ENCODE peak calls at places on chromosomes 12 and 14, in nine cellular contexts. One of them, this sample, is unnamed.

GRCh38 chr12:25424186-25424854 is 128.8 kb downstream of the LMNTD1 start:
- DNase-seq in endothelial cell of umbilical vein: no peak
- DNase-seq in PC-9: no peak
- DNase-seq in neural progenitor cell: no peak
- DNase-seq in MM.1S: no peak
- DNase-seq in heart right ventricle: no peak
- DNase-seq in CD4-positive, CD25-positive, alpha-beta regulatory T cell: no peak
- DNase-seq in spleen: no peak
- DNase-seq in A673: no peak
- DNase-seq in this sample: no peak

GRCh38 chr12:78375461-78375860 is 489.1 kb upstream of the SYT1 start:
- DNase-seq in spleen: no peak
- DNase-seq in neural progenitor cell: no peak
- DNase-seq in endothelial cell of umbilical vein: no peak
- DNase-seq in PC-9: no peak
- DNase-seq in MM.1S: no peak
- DNase-seq in CD4-positive, CD25-positive, alpha-beta regulatory T cell: no peak
- DNase-seq in A673: no peak
- DNase-seq in heart right ventricle: no peak
- DNase-seq in this sample: no peak

GRCh38 chr12:132398386-132398991 is 69.1 kb upstream of the GALNT9 start:
- DNase-seq in MM.1S: no peak
- DNase-seq in endothelial cell of umbilical vein: no peak
- DNase-seq in PC-9: no peak
- DNase-seq in spleen: peak; percentile 59
- DNase-seq in heart right ventricle: no peak
- DNase-seq in CD4-positive, CD25-positive, alpha-beta regulatory T cell: no peak
- DNase-seq in A673: no peak
- DNase-seq in neural progenitor cell: no peak
- DNase-seq in this sample: no peak

GRCh38 chr14:23068792-23069412 is 11.6 kb upstream of the CDH24 start:
- DNase-seq in MM.1S: peak; percentile 72
- DNase-seq in PC-9: peak; percentile 77
- DNase-seq in spleen: no peak
- DNase-seq in A673: peak; percentile 95
- DNase-seq in heart right ventricle: no peak
- DNase-seq in CD4-positive, CD25-positive, alpha-beta regulatory T cell: peak; percentile 89
- DNase-seq in endothelial cell of umbilical vein: peak; percentile 97
- DNase-seq in neural progenitor cell: peak; percentile 93
- DNase-seq in this sample: peak; percentile 86

GRCh38 chr12:3836641-3837040 is 36.6 kb downstream of the PARP11 start:
- DNase-seq in A673: no peak
- DNase-seq in spleen: no peak
- DNase-seq in neural progenitor cell: no peak
- DNase-seq in CD4-positive, CD25-positive, alpha-beta regulatory T cell: no peak
- DNase-seq in endothelial cell of umbilical vein: no peak
- DNase-seq in PC-9: no peak
- DNase-seq in MM.1S: no peak
- DNase-seq in heart right ventricle: no peak
- DNase-seq in this sample: no peak

GRCh38 chr12:88309546-88309945 is 167.4 kb downstream of the TMTC3 start:
- DNase-seq in spleen: no peak
- DNase-seq in PC-9: no peak
- DNase-seq in CD4-positive, CD25-positive, alpha-beta regulatory T cell: no peak
- DNase-seq in MM.1S: no peak
- DNase-seq in endothelial cell of umbilical vein: peak; percentile 76
- DNase-seq in heart right ventricle: no peak
- DNase-seq in A673: no peak
- DNase-seq in neural progenitor cell: no peak
- DNase-seq in this sample: peak; percentile 28

GRCh38 chr12:55955800-55956508 is 9.9 kb downstream of the PMEL start:
- DNase-seq in PC-9: peak; percentile 84
- DNase-seq in heart right ventricle: no peak
- DNase-seq in CD4-positive, CD25-positive, alpha-beta regulatory T cell: peak; percentile 72
- DNase-seq in MM.1S: no peak
- DNase-seq in endothelial cell of umbilical vein: peak; percentile 40
- DNase-seq in neural progenitor cell: no peak
- DNase-seq in A673: no peak
- DNase-seq in spleen: no peak
- DNase-seq in this sample: peak; percentile 67

GRCh38 chr14:70595443-70596185 is 4.8 kb downstream of the MED6 start:
- DNase-seq in PC-9: no peak
- DNase-seq in A673: no peak
- DNase-seq in MM.1S: no peak
- DNase-seq in heart right ventricle: no peak
- DNase-seq in neural progenitor cell: no peak
- DNase-seq in CD4-positive, CD25-positive, alpha-beta regulatory T cell: no peak
- DNase-seq in spleen: no peak
- DNase-seq in endothelial cell of umbilical vein: no peak
- DNase-seq in this sample: no peak

GRCh38 chr12:2640709-2641108 is 154.1 kb upstream of the FKBP4 start:
- DNase-seq in CD4-positive, CD25-positive, alpha-beta regulatory T cell: no peak
- DNase-seq in PC-9: no peak
- DNase-seq in A673: peak; percentile 19
- DNase-seq in endothelial cell of umbilical vein: peak; percentile 93
- DNase-seq in neural progenitor cell: peak; percentile 30
- DNase-seq in heart right ventricle: peak; percentile 41
- DNase-seq in MM.1S: no peak
- DNase-seq in spleen: peak; percentile 59
- DNase-seq in this sample: peak; percentile 96

DNA sequence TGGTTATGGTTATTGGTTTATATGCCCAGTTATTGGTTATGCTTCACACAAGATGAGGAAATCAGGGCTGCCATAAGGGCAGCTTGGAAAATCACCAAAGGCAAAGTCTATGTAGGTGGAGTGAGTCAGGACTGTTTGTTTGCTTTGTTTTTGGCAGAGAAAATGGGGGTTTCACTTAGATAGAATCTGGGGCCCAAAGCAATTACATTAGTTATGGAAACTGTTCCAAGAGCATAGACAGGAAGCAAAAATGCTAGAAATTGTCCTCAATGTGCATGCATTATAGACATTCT is 2.2 kb downstream of the VAMP1 start:
- DNase-seq in MM.1S: no peak
- DNase-seq in heart right ventricle: no peak
- DNase-seq in neural progenitor cell: no peak
- DNase-seq in A673: no peak
- DNase-seq in PC-9: no peak
- DNase-seq in CD4-positive, CD25-positive, alpha-beta regulatory T cell: no peak
- DNase-seq in spleen: no peak
- DNase-seq in endothelial cell of umbilical vein: no peak
- DNase-seq in this sample: no peak
- H3K36me3 ChIP-seq in MM.1S: no peaks in the 10 kb centered on the region
- H3K36me3 ChIP-seq in heart right ventricle: peaks cover 35% of the 10 kb centered on the region
- H3K36me3 ChIP-seq in neural progenitor cell: no peaks in the 10 kb centered on the region
- H3K36me3 ChIP-seq in A673: peaks cover 26% of the 10 kb centered on the region
- H3K36me3 ChIP-seq in PC-9: no peaks in the 10 kb centered on the region
- H3K36me3 ChIP-seq in CD4-positive, CD25-positive, alpha-beta regulatory T cell: peaks cover 22% of the 10 kb centered on the region
- H3K36me3 ChIP-seq in spleen: no peaks in the 10 kb centered on the region
- H3K36me3 ChIP-seq in endothelial cell of umbilical vein: no peaks in the 10 kb centered on the region
- H3K36me3 ChIP-seq in this sample: peaks cover 41% of the 10 kb centered on the region

GRCh38 chr12:48862691-48863090 is 3.0 kb downstream of the RND1 start:
- DNase-seq in PC-9: no peak
- DNase-seq in heart right ventricle: no peak
- DNase-seq in endothelial cell of umbilical vein: no peak
- DNase-seq in MM.1S: no peak
- DNase-seq in CD4-positive, CD25-positive, alpha-beta regulatory T cell: no peak
- DNase-seq in spleen: no peak
- DNase-seq in A673: no peak
- DNase-seq in neural progenitor cell: peak; percentile 50
- DNase-seq in this sample: no peak
- H3K36me3 ChIP-seq in PC-9: no peaks in the 10 kb centered on the region
- H3K36me3 ChIP-seq in heart right ventricle: no peaks in the 10 kb centered on the region
- H3K36me3 ChIP-seq in endothelial cell of umbilical vein: no peaks in the 10 kb centered on the region
- H3K36me3 ChIP-seq in MM.1S: no peaks in the 10 kb centered on the region
- H3K36me3 ChIP-seq in CD4-positive, CD25-positive, alpha-beta regulatory T cell: no peaks in the 10 kb centered on the region
- H3K36me3 ChIP-seq in spleen: no peaks in the 10 kb centered on the region
- H3K36me3 ChIP-seq in A673: no peaks in the 10 kb centered on the region
- H3K36me3 ChIP-seq in neural progenitor cell: no peaks in the 10 kb centered on the region
- H3K36me3 ChIP-seq in this sample: no peaks in the 10 kb centered on the region

GRCh38 chr14:95110178-95110577 is 47.2 kb downstream of the DICER1 start:
- DNase-seq in neural progenitor cell: no peak
- DNase-seq in spleen: no peak
- DNase-seq in A673: no peak
- DNase-seq in PC-9: no peak
- DNase-seq in MM.1S: no peak
- DNase-seq in CD4-positive, CD25-positive, alpha-beta regulatory T cell: no peak
- DNase-seq in heart right ventricle: no peak
- DNase-seq in endothelial cell of umbilical vein: no peak
- DNase-seq in this sample: no peak

GRCh38 chr14:95102678-95103039 is 54.7 kb downstream of the DICER1 start:
- DNase-seq in MM.1S: no peak
- DNase-seq in endothelial cell of umbilical vein: no peak
- DNase-seq in CD4-positive, CD25-positive, alpha-beta regulatory T cell: no peak
- DNase-seq in A673: peak; percentile 52
- DNase-seq in heart right ventricle: no peak
- DNase-seq in PC-9: no peak
- DNase-seq in spleen: no peak
- DNase-seq in neural progenitor cell: no peak
- DNase-seq in this sample: no peak

GRCh38 chr14:95107711-95108110 is 49.6 kb downstream of the DICER1 start:
- DNase-seq in heart right ventricle: no peak
- DNase-seq in MM.1S: no peak
- DNase-seq in neural progenitor cell: no peak
- DNase-seq in PC-9: no peak
- DNase-seq in spleen: no peak
- DNase-seq in endothelial cell of umbilical vein: no peak
- DNase-seq in A673: no peak
- DNase-seq in CD4-positive, CD25-positive, alpha-beta regulatory T cell: no peak
- DNase-seq in this sample: no peak

GRCh38 chr14:95104911-95105310 is 52.4 kb downstream of the DICER1 start:
- DNase-seq in neural progenitor cell: no peak
- DNase-seq in spleen: no peak
- DNase-seq in A673: no peak
- DNase-seq in endothelial cell of umbilical vein: no peak
- DNase-seq in heart right ventricle: no peak
- DNase-seq in MM.1S: no peak
- DNase-seq in CD4-positive, CD25-positive, alpha-beta regulatory T cell: no peak
- DNase-seq in PC-9: no peak
- DNase-seq in this sample: no peak

GRCh38 chr14:95106966-95107365 is 50.4 kb downstream of the DICER1 start:
- DNase-seq in MM.1S: no peak
- DNase-seq in A673: no peak
- DNase-seq in endothelial cell of umbilical vein: no peak
- DNase-seq in heart right ventricle: no peak
- DNase-seq in CD4-positive, CD25-positive, alpha-beta regulatory T cell: no peak
- DNase-seq in neural progenitor cell: no peak
- DNase-seq in spleen: no peak
- DNase-seq in PC-9: no peak
- DNase-seq in this sample: no peak
- H3K36me3 ChIP-seq in MM.1S: no peaks in the 10 kb centered on the region
- H3K36me3 ChIP-seq in A673: peaks cover 78% of the 10 kb centered on the region
- H3K36me3 ChIP-seq in endothelial cell of umbilical vein: peaks cover 29% of the 10 kb centered on the region
- H3K36me3 ChIP-seq in heart right ventricle: peaks cover 100% of the 10 kb centered on the region
- H3K36me3 ChIP-seq in CD4-positive, CD25-positive, alpha-beta regulatory T cell: peaks cover 96% of the 10 kb centered on the region
- H3K36me3 ChIP-seq in neural progenitor cell: peaks cover 26% of the 10 kb centered on the region
- H3K36me3 ChIP-seq in spleen: no peaks in the 10 kb centered on the region
- H3K36me3 ChIP-seq in PC-9: peaks cover 3% of the 10 kb centered on the region
- H3K36me3 ChIP-seq in this sample: peaks cover 82% of the 10 kb centered on the region

DNA sequence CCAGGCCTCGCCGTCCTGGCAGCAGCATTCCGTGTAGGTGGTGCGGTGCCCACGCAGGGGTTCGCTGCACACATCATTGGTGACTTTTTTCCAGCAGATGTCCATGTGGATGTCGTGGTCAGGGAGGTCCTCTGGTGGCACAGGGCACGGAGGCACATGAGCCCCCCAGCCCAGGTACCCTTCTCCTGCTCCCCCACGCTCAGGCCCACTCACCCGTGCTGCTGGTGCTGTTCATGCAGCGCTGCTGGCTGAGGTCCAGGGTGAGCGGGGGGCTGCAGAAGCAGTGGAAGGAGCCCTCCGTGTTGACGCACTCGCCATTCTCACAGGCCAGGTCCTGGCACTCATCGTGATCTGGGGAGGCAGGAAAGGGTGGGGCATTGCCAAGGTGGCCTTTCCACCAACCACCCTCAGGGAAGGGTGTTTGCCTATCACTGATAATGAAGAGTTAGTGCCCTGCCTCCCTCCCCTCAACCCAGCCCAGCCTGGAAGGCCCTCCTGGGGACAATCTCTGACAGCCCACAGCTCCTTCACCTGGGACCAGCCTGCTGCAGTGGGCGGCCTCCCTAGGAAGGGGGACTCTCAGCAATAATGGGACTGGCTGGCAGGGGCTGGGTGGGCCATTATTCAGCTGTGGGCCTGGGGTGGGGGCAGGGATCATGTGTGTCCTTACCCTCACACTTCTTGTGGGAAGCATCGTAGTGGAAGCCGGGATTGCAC is 9.8 kb downstream of the ISCA2 start:
- DNase-seq in PC-9: no peak
- DNase-seq in endothelial cell of umbilical vein: no peak
- DNase-seq in A673: no peak
- DNase-seq in neural progenitor cell: no peak
- DNase-seq in heart right ventricle: no peak
- DNase-seq in MM.1S: no peak
- DNase-seq in spleen: no peak
- DNase-seq in CD4-positive, CD25-positive, alpha-beta regulatory T cell: no peak
- DNase-seq in this sample: peak; percentile 37
- H3K36me3 ChIP-seq in PC-9: peaks cover 14% of the 10 kb centered on the region
- H3K36me3 ChIP-seq in endothelial cell of umbilical vein: peaks cover 37% of the 10 kb centered on the region
- H3K36me3 ChIP-seq in A673: no peaks in the 10 kb centered on the region
- H3K36me3 ChIP-seq in neural progenitor cell: no peaks in the 10 kb centered on the region
- H3K36me3 ChIP-seq in heart right ventricle: peaks cover 32% of the 10 kb centered on the region
- H3K36me3 ChIP-seq in MM.1S: no peaks in the 10 kb centered on the region
- H3K36me3 ChIP-seq in spleen: no peaks in the 10 kb centered on the region
- H3K36me3 ChIP-seq in CD4-positive, CD25-positive, alpha-beta regulatory T cell: no peaks in the 10 kb centered on the region
- H3K36me3 ChIP-seq in this sample: no peaks in the 10 kb centered on the region

DNA sequence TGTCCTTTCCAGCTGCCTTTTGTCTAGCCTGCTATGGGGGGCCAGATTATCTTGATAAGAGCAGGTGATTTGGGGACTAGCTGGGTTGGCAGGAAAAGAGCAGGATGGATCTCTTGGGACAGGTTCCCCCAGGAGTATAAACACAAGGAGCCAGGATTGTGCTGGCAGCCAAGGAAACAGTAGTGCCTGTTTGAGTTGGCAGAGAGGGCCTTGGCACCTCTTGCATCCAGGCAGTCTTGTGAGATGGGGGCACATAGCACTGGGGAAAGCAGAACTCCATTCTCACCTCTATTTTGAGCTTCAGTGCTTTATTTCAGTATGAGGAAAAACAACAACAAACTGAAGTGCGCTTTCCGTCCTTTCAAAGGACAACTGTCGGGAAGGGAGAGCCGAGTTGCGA is 9.4 kb upstream of the UNC119B start:
- DNase-seq in A673: no peak
- DNase-seq in endothelial cell of umbilical vein: no peak
- DNase-seq in PC-9: no peak
- DNase-seq in CD4-positive, CD25-positive, alpha-beta regulatory T cell: no peak
- DNase-seq in spleen: no peak
- DNase-seq in MM.1S: no peak
- DNase-seq in heart right ventricle: no peak
- DNase-seq in neural progenitor cell: no peak
- DNase-seq in this sample: no peak
- H3K36me3 ChIP-seq in A673: peaks cover 64% of the 10 kb centered on the region
- H3K36me3 ChIP-seq in endothelial cell of umbilical vein: peaks cover 19% of the 10 kb centered on the region
- H3K36me3 ChIP-seq in PC-9: no peaks in the 10 kb centered on the region
- H3K36me3 ChIP-seq in CD4-positive, CD25-positive, alpha-beta regulatory T cell: peaks cover 53% of the 10 kb centered on the region
- H3K36me3 ChIP-seq in spleen: peaks cover 2% of the 10 kb centered on the region
- H3K36me3 ChIP-seq in MM.1S: no peaks in the 10 kb centered on the region
- H3K36me3 ChIP-seq in heart right ventricle: peaks cover 87% of the 10 kb centered on the region
- H3K36me3 ChIP-seq in neural progenitor cell: no peaks in the 10 kb centered on the region
- H3K36me3 ChIP-seq in this sample: peaks cover 60% of the 10 kb centered on the region

GRCh38 chr12:94037444-94037843 is 110.9 kb upstream of the PLXNC1 start:
- DNase-seq in MM.1S: no peak
- DNase-seq in endothelial cell of umbilical vein: no peak
- DNase-seq in heart right ventricle: peak; percentile 25
- DNase-seq in spleen: no peak
- DNase-seq in CD4-positive, CD25-positive, alpha-beta regulatory T cell: no peak
- DNase-seq in A673: no peak
- DNase-seq in neural progenitor cell: no peak
- DNase-seq in PC-9: no peak
- DNase-seq in this sample: no peak
- H3K36me3 ChIP-seq in MM.1S: no peaks in the 10 kb centered on the region
- H3K36me3 ChIP-seq in endothelial cell of umbilical vein: no peaks in the 10 kb centered on the region
- H3K36me3 ChIP-seq in heart right ventricle: no peaks in the 10 kb centered on the region
- H3K36me3 ChIP-seq in spleen: no peaks in the 10 kb centered on the region
- H3K36me3 ChIP-seq in CD4-positive, CD25-positive, alpha-beta regulatory T cell: no peaks in the 10 kb centered on the region
- H3K36me3 ChIP-seq in A673: no peaks in the 10 kb centered on the region
- H3K36me3 ChIP-seq in neural progenitor cell: no peaks in the 10 kb centered on the region
- H3K36me3 ChIP-seq in PC-9: no peaks in the 10 kb centered on the region
- H3K36me3 ChIP-seq in this sample: no peaks in the 10 kb centered on the region